ENCODE peak calls at places on chromosome 14, in nine cellular contexts. Y is HCT116, N is IMR-90, Z is uterus, P is heart left ventricle, R is ovary, B is breast epithelium, I is esophagus squamous epithelium, Q is adrenal gland. L is an unnamed sample.

GRCh38 chr14:102695172-102695569 is 82.1 kb upstream of the TRAF3 start:
- DNase-seq in Z (no peak), N (no peak), R (no peak), B (no peak), P (no peak), I (no peak), Y (no peak), Q (no peak), L (no peak)

GRCh38 chr14:29282169-29282568 is 515.6 kb downstream of the FOXG1 start:
- DNase-seq in B (no peak), I (no peak), Z (no peak), N (peak), Q (no peak), R (no peak), P (no peak), Y (no peak), L (no peak)

GRCh38 chr14:102277874-102278630 is 26.9 kb downstream of the MOK start:
- DNase-seq in Z (no peak), B (no peak), Q (no peak), Y (no peak), I (no peak), P (no peak), R (no peak), N (peak), L (no peak)

GRCh38 chr14:56630707-56631106 is 51.1 kb downstream of the TMEM260 start:
- DNase-seq in B (no peak), I (no peak), Z (no peak), Q (no peak), R (no peak), N (peak), P (no peak), Y (no peak), L (no peak)

GRCh38 chr14:87874676-87875075 is 118.3 kb downstream of the GALC start:
- DNase-seq in Y (no peak), Z (no peak), I (no peak), B (no peak), Q (no peak), P (no peak), R (no peak), N (no peak), L (no peak)

GRCh38 chr14:92638904-92639303 is 109.5 kb downstream of the LGMN start:
- DNase-seq in N (no peak), P (no peak), I (no peak), B (no peak), Q (no peak), Z (no peak), R (no peak), Y (no peak), L (no peak)

GRCh38 chr14:79483472-79483871 is 727.8 kb downstream of the DIO2 start:
- DNase-seq in N (peak), Q (no peak), Y (no peak), P (no peak), I (no peak), B (no peak), Z (no peak), R (no peak), L (no peak)

GRCh38 chr14:57760891-57761290 is 105.0 kb downstream of the SLC35F4 start:
- DNase-seq in Q (no peak), I (no peak), Y (no peak), N (no peak), P (no peak), B (no peak), Z (no peak), R (no peak), L (no peak)

GRCh38 chr14:45198551-45198950 is 54.5 kb downstream of the MIS18BP1 start:
- DNase-seq in I (no peak), N (peak), R (no peak), Y (no peak), P (no peak), B (peak), Q (no peak), Z (no peak), L (no peak)

GRCh38 chr14:50067723-50068495 is 48.5 kb downstream of the VCPKMT start:
- DNase-seq in B (no peak), Z (no peak), I (no peak), Y (peak), R (no peak), P (no peak), Q (no peak), N (peak), L (peak)

GRCh38 chr14:23437142-23438129 is 2.0 kb upstream of the MYH7 start:
- DNase-seq in Q (no peak), N (no peak), B (peak), I (no peak), P (no peak), Y (no peak), R (no peak), Z (no peak), L (peak)

GRCh38 chr14:28245216-28245615 is 521.4 kb upstream of the FOXG1 start:
- DNase-seq in R (no peak), I (no peak), P (no peak), N (no peak), Z (no peak), Q (no peak), B (no peak), Y (no peak), L (no peak)

GRCh38 chr14:97376310-97376709 is 579.1 kb downstream of the VRK1 start:
- DNase-seq in N (no peak), I (no peak), Z (no peak), Y (no peak), B (no peak), P (no peak), Q (no peak), R (no peak), L (no peak)

GRCh38 chr14:103402700-103403099 is 17.5 kb downstream of the MARK3 start:
- DNase-seq in B (no peak), N (peak), P (no peak), Y (no peak), Z (no peak), R (no peak), Q (no peak), I (no peak), L (no peak)

GRCh38 chr14:23371865-23372264 is 744 bp upstream of the IL25 start:
- DNase-seq in P (no peak), I (no peak), Q (no peak), N (no peak), Z (no peak), B (no peak), Y (no peak), R (no peak), L (no peak)

GRCh38 chr14:100522616-100523021 is 64.6 kb downstream of the BEGAIN start:
- DNase-seq in Z (peak), Q (peak), R (no peak), B (no peak), I (no peak), Y (no peak), P (no peak), N (no peak), L (peak)

GRCh38 chr14:35878272-35879140 is 52.4 kb downstream of the BRMS1L start:
- DNase-seq in R (peak), P (peak), I (no peak), Z (peak), B (no peak), Y (peak), Q (peak), N (peak), L (no peak)

GRCh38 chr14:69094481-69094880 is 58.4 kb downstream of the DCAF5 start:
- DNase-seq in P (no peak), R (no peak), Z (no peak), N (peak), Q (no peak), I (no peak), B (no peak), Y (no peak), L (no peak)

GRCh38 chr14:30450620-30451019 is 108.3 kb upstream of the G2E3 start:
- DNase-seq in R (no peak), Q (no peak), Y (no peak), Z (no peak), N (peak), B (no peak), I (no peak), P (peak), L (no peak)

GRCh38 chr14:81211844-81212243 is 8.9 kb downstream of the GTF2A1 start:
- DNase-seq in Z (no peak), I (no peak), R (no peak), Y (no peak), Q (peak), N (peak), B (no peak), P (peak), L (no peak)

GRCh38 chr14:75427126-75427481 is 718 bp upstream of the JDP2 start:
- DNase-seq in P (peak), B (no peak), Q (no peak), R (no peak), I (no peak), N (no peak), Y (no peak), Z (no peak), L (no peak)

GRCh38 chr14:67003009-67003753 is 186.1 kb upstream of the GARIN2 start:
- DNase-seq in B (no peak), Y (no peak), N (no peak), P (no peak), Z (no peak), Q (no peak), I (no peak), R (no peak), L (no peak)

GRCh38 chr14:103753809-103754208 is 38.2 kb downstream of the ZFYVE21 start:
- DNase-seq in Y (no peak), Q (no peak), B (no peak), N (no peak), R (no peak), Z (no peak), I (no peak), P (no peak), L (no peak)

GRCh38 chr14:56189306-56189705 is 71.1 kb downstream of the PELI2 start:
- DNase-seq in N (peak), I (no peak), Q (no peak), Y (no peak), P (no peak), B (no peak), Z (no peak), R (no peak), L (no peak)

GRCh38 chr14:60116181-60116580 is 24.5 kb downstream of the PCNX4 start:
- DNase-seq in N (peak), Q (no peak), Y (no peak), B (no peak), Z (no peak), P (no peak), I (no peak), R (no peak), L (no peak)

GRCh38 chr14:20998139-20998538 is 954 bp upstream of the SLC39A2 start:
- DNase-seq in Z (no peak), P (no peak), R (no peak), Q (no peak), N (no peak), Y (no peak), I (no peak), B (no peak), L (no peak)

GRCh38 chr14:102726191-102726949 is 50.9 kb upstream of the TRAF3 start:
- DNase-seq in Y (no peak), Z (no peak), R (no peak), I (no peak), P (no peak), N (no peak), Q (peak), B (no peak), L (no peak)

GRCh38 chr14:101843038-101843437 is 81.5 kb downstream of the PPP2R5C start:
- DNase-seq in N (no peak), R (no peak), I (no peak), Y (no peak), Q (no peak), Z (no peak), B (no peak), P (no peak), L (no peak)

GRCh38 chr14:67553547-67553946 is 20.5 kb downstream of the PLEKHH1 start:
- DNase-seq in N (no peak), P (no peak), I (no peak), Y (no peak), B (no peak), Z (no peak), Q (no peak), R (no peak), L (no peak)

GRCh38 chr14:34354556-34354955 is 107.5 kb downstream of the SPTSSA start:
- DNase-seq in P (no peak), Q (no peak), I (no peak), N (no peak), R (no peak), Y (no peak), B (no peak), Z (no peak), L (no peak)

GRCh38 chr14:22412936-22413411 is 176.1 kb downstream of the DAD1 start:
- DNase-seq in I (no peak), N (no peak), Q (no peak), P (no peak), Y (no peak), B (no peak), R (no peak), Z (no peak), L (no peak)

GRCh38 chr14:75090353-75090752 is 20.9 kb downstream of the ZC2HC1C start:
- DNase-seq in R (no peak), Q (no peak), N (peak), Y (no peak), P (no peak), I (no peak), Z (no peak), B (no peak), L (no peak)

GRCh38 chr14:58777541-58777979 is 139.8 kb downstream of the DACT1 start:
- DNase-seq in Q (no peak), Y (no peak), R (no peak), B (no peak), Z (no peak), N (peak), I (no peak), P (no peak), L (no peak)

GRCh38 chr14:96710060-96710636 is 87.0 kb upstream of the VRK1 start:
- DNase-seq in B (no peak), R (no peak), I (no peak), N (no peak), P (no peak), Z (no peak), Y (no peak), Q (no peak), L (no peak)

GRCh38 chr14:90490727-90491050 is 93.9 kb downstream of the CALM1 start:
- DNase-seq in N (no peak), I (no peak), Y (no peak), Q (no peak), R (no peak), B (no peak), Z (no peak), P (no peak), L (no peak)

GRCh38 chr14:90489306-90489705 is 92.5 kb downstream of the CALM1 start:
- DNase-seq in B (no peak), Z (no peak), R (no peak), Q (no peak), I (no peak), N (no peak), P (no peak), Y (no peak), L (no peak)

GRCh38 chr14:90489916-90490726 is 93.3 kb downstream of the CALM1 start:
- DNase-seq in I (no peak), Y (no peak), P (no peak), B (no peak), Z (no peak), Q (peak), R (no peak), N (peak), L (no peak)

GRCh38 chr14:90491221-90491867 is 94.5 kb downstream of the CALM1 start:
- DNase-seq in B (peak), Y (no peak), Q (peak), Z (peak), I (no peak), N (peak), P (peak), R (peak), L (no peak)

DNA sequence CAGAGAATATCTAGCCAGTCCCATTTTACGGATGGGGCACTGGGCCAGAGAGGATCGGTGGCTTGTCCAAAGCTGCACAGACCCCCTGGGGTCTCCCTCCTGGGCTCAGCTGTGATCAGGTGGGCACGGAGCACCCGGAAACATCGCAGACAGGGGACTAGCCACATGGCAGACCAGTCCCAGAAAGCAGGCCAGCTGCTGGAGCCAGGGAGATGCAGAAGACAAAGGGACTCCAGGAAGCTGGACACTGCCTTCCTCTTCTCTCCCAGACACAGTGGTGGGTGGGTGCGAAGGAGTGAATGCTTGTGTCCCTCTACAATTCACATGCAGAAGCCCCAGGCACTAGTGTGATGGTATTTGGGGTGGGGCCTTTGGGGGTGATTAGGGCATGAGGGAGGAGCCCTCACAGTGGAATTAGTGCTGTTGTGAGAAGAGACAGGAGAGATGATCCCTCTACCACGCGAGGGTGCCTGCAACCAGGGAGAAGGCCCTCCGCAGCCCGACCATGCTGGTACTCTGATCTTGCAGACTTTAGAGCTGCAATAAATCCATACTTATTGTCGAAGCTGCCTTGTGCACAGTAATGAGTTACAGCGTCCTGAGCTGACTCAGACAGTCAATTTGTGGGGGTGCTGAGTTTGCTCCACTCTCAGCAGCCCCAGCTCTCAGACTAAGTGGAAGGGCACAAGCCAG is 95.2 kb downstream of the CALM1 start:
- DNase-seq in R (no peak), B (no peak), P (no peak), Y (no peak), I (no peak), Q (peak), Z (peak), N (no peak), L (no peak)
- H3K27ac ChIP-seq in R (no peak), B (no peak), P (peak), Y (no peak), I (no peak), Q (no peak), Z (peak), N (no peak), L (no peak)

DNA sequence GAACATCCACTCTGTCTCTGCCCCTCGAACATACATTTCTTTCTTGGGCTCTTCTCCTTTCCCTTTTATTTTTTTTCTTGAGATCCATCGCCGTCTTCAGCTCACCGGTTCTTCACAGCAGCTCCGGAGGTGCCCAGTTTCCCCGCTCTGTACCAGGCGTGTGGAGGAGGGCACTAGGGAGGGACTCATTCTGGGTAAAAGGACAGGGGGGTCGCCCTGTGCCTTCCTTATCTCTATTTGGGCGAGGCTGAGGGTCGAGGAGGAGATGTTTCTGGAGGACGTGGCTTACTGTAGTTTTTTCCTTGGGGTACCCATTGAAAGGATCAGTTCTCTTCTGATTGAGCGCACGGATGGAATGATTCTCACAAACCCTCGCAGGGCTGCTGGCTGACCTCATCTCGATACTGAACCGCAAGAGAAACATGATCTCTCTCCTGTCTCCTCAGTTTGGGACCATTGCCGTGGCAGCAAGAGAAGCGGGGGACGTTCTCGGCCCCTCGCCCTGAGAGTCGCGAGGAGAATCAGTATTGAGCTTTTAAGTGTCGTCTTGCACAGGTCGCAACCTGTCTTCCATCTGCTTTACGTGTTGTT is 386 bp downstream of the LIN52 start:
- DNase-seq in B (peak), I (no peak), R (no peak), Y (no peak), Q (no peak), Z (no peak), N (peak), P (peak), L (no peak)
- TF ChIP-seq POLR2A in B (no peak), I (no peak), R (peak), Y (no peak), Q (no peak), Z (no peak), N (peak), P (no peak), L (no peak)

GRCh38 chr14:61813101-61813596 is 50.9 kb downstream of the SNAPC1 start:
- DNase-seq in Z (no peak), I (no peak), B (no peak), N (no peak), P (no peak), Y (no peak), Q (no peak), R (no peak), L (no peak)
- H3K4me3 ChIP-seq in Z (no peak), I (peak), B (peak), N (peak), P (peak), Y (no peak), Q (peak), R (no peak), L (no peak)

DNA sequence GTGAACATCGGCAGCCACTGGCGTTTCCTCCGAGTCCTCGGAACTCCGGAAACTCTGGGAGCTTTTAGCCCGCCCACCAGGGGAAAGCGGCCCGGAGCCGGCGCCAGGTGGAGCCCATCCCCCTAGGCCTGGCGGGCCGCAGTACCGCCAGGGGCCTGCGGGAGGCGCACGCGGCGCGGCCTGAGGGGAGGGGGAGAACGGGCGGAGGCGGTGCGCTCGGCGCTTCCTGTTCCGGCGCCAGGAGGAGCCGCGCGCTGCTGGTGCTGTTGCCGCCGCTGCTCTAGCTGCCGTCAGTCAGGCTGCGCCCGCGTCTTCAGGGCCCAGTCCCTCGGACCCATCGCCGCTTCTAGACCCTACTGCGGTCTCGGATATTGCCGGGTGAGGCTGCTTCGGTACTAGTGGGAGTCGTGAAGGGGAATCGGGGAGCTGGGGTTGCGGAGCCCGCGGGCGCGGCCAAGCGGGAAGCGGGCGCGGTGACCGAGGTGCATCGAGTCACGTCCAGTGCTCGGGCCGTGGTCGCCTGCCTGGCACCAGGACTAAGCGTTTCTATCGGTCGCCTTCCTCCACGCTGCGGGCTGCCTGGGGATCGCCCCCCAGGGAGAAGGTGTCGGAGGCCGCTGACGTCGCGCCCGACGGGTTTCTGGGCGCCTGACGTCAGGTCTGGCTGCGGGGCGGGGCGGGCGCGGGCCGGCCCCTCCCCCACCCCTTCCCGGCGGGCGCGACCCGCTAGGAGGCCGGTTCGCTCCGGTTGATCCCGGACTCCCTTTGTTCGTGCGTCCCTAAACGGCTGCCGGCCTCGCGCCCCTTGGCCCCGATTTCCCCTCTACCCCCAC is at the start of gene MAPK1IP1L:
- DNase-seq in R (peak), P (peak), Q (peak), Z (peak), I (peak), N (peak), B (peak), Y (peak), L (peak)
- H3K27ac ChIP-seq in R (peak), P (peak), Q (peak), Z (peak), I (peak), N (peak), B (peak), Y (peak), L (peak)

GRCh38 chr14:88872976-88873375 is 48.5 kb downstream of the TTC8 start:
- DNase-seq in R (no peak), B (no peak), I (no peak), N (no peak), P (no peak), Z (no peak), Y (no peak), Q (no peak), L (no peak)

GRCh38 chr14:88882236-88882635 is 57.8 kb downstream of the TTC8 start:
- DNase-seq in Z (no peak), R (no peak), B (no peak), Y (no peak), Q (no peak), I (no peak), P (no peak), N (peak), L (no peak)

GRCh38 chr14:88879016-88879415 is 54.6 kb downstream of the TTC8 start:
- DNase-seq in R (no peak), B (no peak), Z (no peak), I (no peak), P (no peak), Y (no peak), N (peak), Q (no peak), L (no peak)

GRCh38 chr14:88871429-88871828 is 47.0 kb downstream of the TTC8 start:
- DNase-seq in Z (no peak), B (no peak), P (no peak), N (no peak), Q (no peak), I (no peak), Y (no peak), R (no peak), L (no peak)

GRCh38 chr14:88877192-88877591 is 52.7 kb downstream of the TTC8 start:
- DNase-seq in Q (no peak), R (no peak), N (no peak), I (no peak), Z (no peak), Y (no peak), B (no peak), P (no peak), L (no peak)
- TF ChIP-seq POLR2A in Q (no peak), R (no peak), N (no peak), I (no peak), Z (no peak), Y (no peak), B (no peak), P (no peak), L (no peak)

L was measured in Peyer's patch.